ENCODE peak calls at places on chromosomes 13 and 19, in five cellular contexts. Q is HCT116, I is H1, S is SK-N-SH, V is GM12878. O is an unnamed sample.

GRCh38 chr19:16822648-16823047 is 6.5 kb upstream of the SIN3B start:
- DNase-seq in Q (peak; percentile 21), I (no peak), S (no peak), V (no peak), O (no peak)

GRCh38 chr19:46678110-46678732 is 17.2 kb upstream of the DACT3 start:
- DNase-seq in Q (peak; percentile 36), I (no peak), S (peak; percentile 89), V (no peak), O (no peak)

GRCh38 chr19:46634045-46634655 is 1.9 kb downstream of the GNG8 start:
- DNase-seq in Q (peak; percentile 87), I (peak; percentile 87), S (peak; percentile 90), V (no peak), O (no peak)

GRCh38 chr19:46225558-46226004 is 4.0 kb upstream of the IGFL1 start:
- DNase-seq in Q (no peak), I (no peak), S (no peak), V (no peak), O (no peak)

GRCh38 chr19:45258862-45259261 is 7.8 kb downstream of the MARK4 start:
- DNase-seq in Q (no peak), I (no peak), S (no peak), V (no peak), O (no peak)

GRCh38 chr19:46727036-46727501 is 10.2 kb upstream of the PRKD2 start:
- DNase-seq in Q (no peak), I (no peak), S (no peak), V (no peak), O (no peak)

GRCh38 chr13:45350152-45350551 is 9.2 kb upstream of the TPT1 start:
- DNase-seq in Q (no peak), I (no peak), S (no peak), V (no peak), O (no peak)

GRCh38 chr19:33487901-33488817 is 33.4 kb downstream of the PEPD start:
- DNase-seq in Q (no peak), I (no peak), S (peak; percentile 30), V (no peak), O (no peak)

GRCh38 chr13:29619995-29620394 is 24.5 kb upstream of the SLC7A1 start:
- DNase-seq in Q (no peak), I (no peak), S (no peak), V (no peak), O (no peak)

GRCh38 chr19:32910874-32911273 is 41.3 kb upstream of the SLC7A9 start:
- DNase-seq in Q (no peak), I (no peak), S (no peak), V (no peak), O (no peak)

GRCh38 chr19:38849746-38850230 is at the start of gene HNRNPL:
- DNase-seq in Q (no peak), I (no peak), S (peak; percentile 96), V (no peak), O (no peak)

GRCh38 chr13:100045355-100045754 is 43.5 kb upstream of the PCCA start:
- DNase-seq in Q (no peak), I (no peak), S (no peak), V (no peak), O (no peak)

GRCh38 chr13:54928071-54928470 is 1899.5 kb downstream of the OLFM4 start:
- DNase-seq in Q (no peak), I (no peak), S (no peak), V (no peak), O (no peak)

GRCh38 chr13:80012281-80012680 is 328.6 kb downstream of the SPRY2 start:
- DNase-seq in Q (no peak), I (no peak), S (no peak), V (no peak), O (no peak)

GRCh38 chr19:10033614-10034013 is 20.3 kb downstream of the RDH8 start:
- DNase-seq in Q (no peak), I (no peak), S (no peak), V (no peak), O (no peak)

GRCh38 chr13:41034382-41034781 is 15.3 kb upstream of the ELF1 start:
- DNase-seq in Q (no peak), I (no peak), S (no peak), V (no peak), O (no peak)

GRCh38 chr19:17229890-17230289 is 3.9 kb downstream of the OCEL1 start:
- DNase-seq in Q (no peak), I (no peak), S (no peak), V (no peak), O (no peak)

GRCh38 chr13:111248822-111249221 is 71.6 kb upstream of the TEX29 start:
- DNase-seq in Q (no peak), I (no peak), S (no peak), V (no peak), O (no peak)

GRCh38 chr13:21426238-21426637 is 32.9 kb downstream of the ZDHHC20 start:
- DNase-seq in Q (no peak), I (no peak), S (no peak), V (no peak), O (no peak)

GRCh38 chr13:44609137-44609536 is 33.0 kb upstream of the TSC22D1 start:
- DNase-seq in Q (no peak), I (no peak), S (no peak), V (no peak), O (no peak)

GRCh38 chr13:25575562-25575961 is 203.8 kb downstream of the ATP8A2 start:
- DNase-seq in Q (no peak), I (no peak), S (no peak), V (no peak), O (no peak)
- TF ChIP-seq SIN3A in Q (no peak), I (no peak), S (no peak), V (no peak), O (no peak)

GRCh38 chr13:74669149-74669548 is 534.9 kb upstream of the KLF12 start:
- DNase-seq in Q (no peak), I (no peak), S (no peak), V (no peak), O (no peak)

GRCh38 chr13:74675185-74675584 is 541.0 kb upstream of the KLF12 start:
- DNase-seq in Q (no peak), I (no peak), S (no peak), V (no peak), O (no peak)

GRCh38 chr13:74678308-74678958 is 544.2 kb upstream of the KLF12 start:
- DNase-seq in Q (no peak), I (no peak), S (no peak), V (no peak), O (no peak)

GRCh38 chr13:74674701-74675100 is 540.5 kb upstream of the KLF12 start:
- DNase-seq in Q (no peak), I (no peak), S (no peak), V (no peak), O (no peak)
- TF ChIP-seq SIN3A in Q (no peak), I (no peak), S (no peak), V (no peak), O (no peak)

GRCh38 chr13:26539738-26540292 is 17.7 kb upstream of the WASF3 start:
- DNase-seq in Q (no peak), I (no peak), S (no peak), V (no peak), O (no peak)

GRCh38 chr13:26540319-26540718 is 17.2 kb upstream of the WASF3 start:
- DNase-seq in Q (no peak), I (no peak), S (peak; percentile 37), V (no peak), O (no peak)

GRCh38 chr13:26541678-26542553 is 15.6 kb upstream of the WASF3 start:
- DNase-seq in Q (no peak), I (no peak), S (no peak), V (no peak), O (no peak)

GRCh38 chr13:26541041-26541440 is 16.4 kb upstream of the WASF3 start:
- DNase-seq in Q (no peak), I (no peak), S (no peak), V (no peak), O (no peak)

DNA sequence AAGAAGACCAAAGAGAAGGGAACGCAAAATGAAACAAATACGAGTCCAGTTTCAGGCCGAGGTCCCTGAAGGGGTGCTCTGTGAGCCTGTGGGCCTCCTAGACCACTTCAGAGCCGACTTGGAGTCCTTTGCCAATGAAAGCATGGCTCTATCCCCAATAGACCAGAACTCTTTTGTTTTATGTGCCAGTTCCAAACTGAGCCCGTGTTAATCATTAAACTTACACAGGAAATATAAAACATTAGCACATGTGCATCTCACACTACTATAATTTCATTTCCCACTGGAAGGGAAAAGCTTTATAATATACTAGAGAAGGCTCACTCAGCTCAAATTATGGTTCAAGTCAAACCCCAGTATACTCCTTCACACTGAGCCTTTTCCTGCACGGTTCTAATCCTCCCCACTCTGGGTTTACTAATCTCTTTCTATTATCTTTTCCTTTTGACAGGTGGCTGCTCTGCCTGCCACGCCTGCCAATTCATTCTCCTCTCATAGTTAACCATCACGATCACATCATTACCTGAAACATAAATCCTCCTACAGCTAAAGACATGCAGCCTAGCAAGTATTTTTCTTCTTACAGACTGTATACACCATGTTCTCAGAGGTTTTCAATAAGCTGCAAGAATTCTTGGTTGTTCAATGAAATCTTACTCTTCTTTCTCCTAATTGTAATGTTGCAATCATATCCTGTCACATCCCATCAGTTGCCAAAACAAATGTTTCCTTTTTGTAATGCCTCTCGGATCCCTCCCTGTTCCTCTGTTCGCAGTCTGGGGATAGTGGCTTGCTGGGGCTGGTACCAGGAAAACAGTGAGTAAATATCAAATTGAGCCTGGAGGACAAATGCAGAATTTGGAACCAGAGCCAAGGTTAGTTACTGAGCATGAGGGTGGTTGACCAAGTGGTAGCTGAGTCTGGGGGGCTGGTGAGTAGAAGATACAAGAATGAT is 18.8 kb upstream of the WASF3 start:
- DNase-seq in Q (no peak), I (no peak), S (no peak), V (no peak), O (no peak)
- TF ChIP-seq SIN3A in Q (no peak), I (no peak), S (no peak), V (no peak), O (no peak)

GRCh38 chr19:50717891-50718254 is 1.7 kb downstream of the SHANK1 start:
- DNase-seq in Q (no peak), I (no peak), S (peak; percentile 59), V (no peak), O (no peak)
- TF ChIP-seq SIN3A in Q (no peak), I (no peak), S (no peak), V (no peak), O (no peak)

O was measured in Panc1.